ENCODE peak calls at places on chromosome 18, in eight cellular contexts. One of them, this sample, is unnamed.

GRCh38 chr18:11721720-11722119 is 32.7 kb downstream of the GNAL start:
- DNase-seq in uterus: no peak
- DNase-seq in stomach: no peak
- DNase-seq in GM12878: no peak
- DNase-seq in IMR-90: no peak
- DNase-seq in adrenal gland: no peak
- DNase-seq in A549: no peak
- DNase-seq in HCT116: no peak
- DNase-seq in this sample: no peak

GRCh38 chr18:73942081-73942625 is 205.5 kb downstream of the FBXO15 start:
- DNase-seq in adrenal gland: no peak
- DNase-seq in A549: no peak
- DNase-seq in IMR-90: no peak
- DNase-seq in uterus: no peak
- DNase-seq in stomach: no peak
- DNase-seq in GM12878: no peak
- DNase-seq in HCT116: no peak
- DNase-seq in this sample: no peak

GRCh38 chr18:42261731-42262130 is 306.7 kb downstream of the PIK3C3 start:
- DNase-seq in IMR-90: no peak
- DNase-seq in A549: no peak
- DNase-seq in stomach: no peak
- DNase-seq in adrenal gland: no peak
- DNase-seq in GM12878: no peak
- DNase-seq in uterus: no peak
- DNase-seq in HCT116: no peak
- DNase-seq in this sample: no peak

GRCh38 chr18:72866901-72867701 is 686 bp downstream of the NETO1 start:
- DNase-seq in GM12878: no peak
- DNase-seq in adrenal gland: no peak
- DNase-seq in A549: no peak
- DNase-seq in HCT116: no peak
- DNase-seq in IMR-90: no peak
- DNase-seq in uterus: no peak
- DNase-seq in stomach: no peak
- DNase-seq in this sample: no peak

GRCh38 chr18:62101236-62101635 is 85.6 kb downstream of the PIGN start:
- DNase-seq in GM12878: no peak
- DNase-seq in IMR-90: peak
- DNase-seq in adrenal gland: no peak
- DNase-seq in stomach: no peak
- DNase-seq in A549: no peak
- DNase-seq in uterus: no peak
- DNase-seq in HCT116: no peak
- DNase-seq in this sample: no peak

GRCh38 chr18:63410792-63411191 is 11.5 kb downstream of the VPS4B start:
- DNase-seq in IMR-90: peak
- DNase-seq in stomach: no peak
- DNase-seq in adrenal gland: no peak
- DNase-seq in HCT116: no peak
- DNase-seq in GM12878: no peak
- DNase-seq in A549: no peak
- DNase-seq in uterus: no peak
- DNase-seq in this sample: peak

GRCh38 chr18:23321996-23322395 is 131.1 kb upstream of the RIOK3 start:
- DNase-seq in A549: no peak
- DNase-seq in HCT116: no peak
- DNase-seq in uterus: no peak
- DNase-seq in IMR-90: peak
- DNase-seq in adrenal gland: no peak
- DNase-seq in GM12878: no peak
- DNase-seq in stomach: no peak
- DNase-seq in this sample: no peak

GRCh38 chr18:76824136-76824676 is 1.8 kb downstream of the ZNF236 start:
- DNase-seq in uterus: no peak
- DNase-seq in HCT116: no peak
- DNase-seq in adrenal gland: no peak
- DNase-seq in GM12878: no peak
- DNase-seq in IMR-90: no peak
- DNase-seq in A549: no peak
- DNase-seq in stomach: no peak
- DNase-seq in this sample: no peak

GRCh38 chr18:76445275-76445674 is 49.8 kb downstream of the ZNF516 start:
- DNase-seq in IMR-90: peak
- DNase-seq in adrenal gland: no peak
- DNase-seq in HCT116: no peak
- DNase-seq in uterus: peak
- DNase-seq in A549: peak
- DNase-seq in stomach: no peak
- DNase-seq in GM12878: no peak
- DNase-seq in this sample: no peak

GRCh38 chr18:25734336-25734735 is 356.1 kb downstream of the SS18 start:
- DNase-seq in stomach: no peak
- DNase-seq in HCT116: no peak
- DNase-seq in uterus: no peak
- DNase-seq in A549: no peak
- DNase-seq in GM12878: no peak
- DNase-seq in IMR-90: no peak
- DNase-seq in adrenal gland: no peak
- DNase-seq in this sample: no peak

GRCh38 chr18:22829781-22830180 is 103.3 kb upstream of the RBBP8 start:
- DNase-seq in uterus: no peak
- DNase-seq in HCT116: no peak
- DNase-seq in adrenal gland: no peak
- DNase-seq in stomach: no peak
- DNase-seq in A549: no peak
- DNase-seq in IMR-90: no peak
- DNase-seq in GM12878: no peak
- DNase-seq in this sample: no peak

GRCh38 chr18:44537521-44537920 is 143.2 kb upstream of the SETBP1 start:
- DNase-seq in GM12878: no peak
- DNase-seq in adrenal gland: no peak
- DNase-seq in IMR-90: peak
- DNase-seq in A549: peak
- DNase-seq in stomach: no peak
- DNase-seq in HCT116: no peak
- DNase-seq in uterus: no peak
- DNase-seq in this sample: no peak

GRCh38 chr18:23191952-23192662 is 56.8 kb downstream of the CABLES1 start:
- DNase-seq in IMR-90: peak
- DNase-seq in uterus: peak
- DNase-seq in stomach: peak
- DNase-seq in adrenal gland: peak
- DNase-seq in GM12878: no peak
- DNase-seq in A549: no peak
- DNase-seq in HCT116: no peak
- DNase-seq in this sample: no peak

GRCh38 chr18:6044773-6045172 is 149.5 kb upstream of the TMEM200C start:
- DNase-seq in GM12878: no peak
- DNase-seq in A549: no peak
- DNase-seq in IMR-90: peak
- DNase-seq in uterus: no peak
- DNase-seq in adrenal gland: no peak
- DNase-seq in stomach: no peak
- DNase-seq in HCT116: no peak
- DNase-seq in this sample: no peak

GRCh38 chr18:51921862-51922261 is 418.1 kb upstream of the DCC start:
- DNase-seq in adrenal gland: no peak
- DNase-seq in GM12878: no peak
- DNase-seq in uterus: no peak
- DNase-seq in stomach: no peak
- DNase-seq in IMR-90: no peak
- DNase-seq in A549: no peak
- DNase-seq in HCT116: no peak
- DNase-seq in this sample: no peak

GRCh38 chr18:10320848-10321247 is 133.6 kb upstream of the APCDD1 start:
- DNase-seq in IMR-90: peak
- DNase-seq in HCT116: no peak
- DNase-seq in A549: no peak
- DNase-seq in uterus: no peak
- DNase-seq in adrenal gland: no peak
- DNase-seq in stomach: no peak
- DNase-seq in GM12878: no peak
- DNase-seq in this sample: peak

GRCh38 chr18:23626451-23627279 is 36.0 kb downstream of the ANKRD29 start:
- DNase-seq in adrenal gland: no peak
- DNase-seq in GM12878: no peak
- DNase-seq in uterus: no peak
- DNase-seq in HCT116: no peak
- DNase-seq in A549: no peak
- DNase-seq in stomach: no peak
- DNase-seq in IMR-90: peak
- DNase-seq in this sample: no peak

GRCh38 chr18:2395427-2396161 is 175.7 kb downstream of the METTL4 start:
- DNase-seq in adrenal gland: no peak
- DNase-seq in IMR-90: no peak
- DNase-seq in uterus: no peak
- DNase-seq in A549: no peak
- DNase-seq in stomach: no peak
- DNase-seq in HCT116: no peak
- DNase-seq in GM12878: no peak
- DNase-seq in this sample: no peak

GRCh38 chr18:52766002-52766540 is 426.1 kb downstream of the DCC start:
- DNase-seq in IMR-90: no peak
- DNase-seq in stomach: no peak
- DNase-seq in GM12878: no peak
- DNase-seq in HCT116: no peak
- DNase-seq in adrenal gland: no peak
- DNase-seq in A549: no peak
- DNase-seq in uterus: no peak
- DNase-seq in this sample: no peak

GRCh38 chr18:11005528-11005927 is 143.8 kb downstream of the PIEZO2 start:
- DNase-seq in HCT116: no peak
- DNase-seq in uterus: no peak
- DNase-seq in A549: peak
- DNase-seq in stomach: peak
- DNase-seq in GM12878: peak
- DNase-seq in adrenal gland: peak
- DNase-seq in IMR-90: peak
- DNase-seq in this sample: no peak

GRCh38 chr18:6543330-6543908 is 128.7 kb upstream of the L3MBTL4 start:
- DNase-seq in A549: peak
- DNase-seq in uterus: no peak
- DNase-seq in stomach: no peak
- DNase-seq in IMR-90: peak
- DNase-seq in GM12878: no peak
- DNase-seq in HCT116: no peak
- DNase-seq in adrenal gland: no peak
- DNase-seq in this sample: peak

DNA sequence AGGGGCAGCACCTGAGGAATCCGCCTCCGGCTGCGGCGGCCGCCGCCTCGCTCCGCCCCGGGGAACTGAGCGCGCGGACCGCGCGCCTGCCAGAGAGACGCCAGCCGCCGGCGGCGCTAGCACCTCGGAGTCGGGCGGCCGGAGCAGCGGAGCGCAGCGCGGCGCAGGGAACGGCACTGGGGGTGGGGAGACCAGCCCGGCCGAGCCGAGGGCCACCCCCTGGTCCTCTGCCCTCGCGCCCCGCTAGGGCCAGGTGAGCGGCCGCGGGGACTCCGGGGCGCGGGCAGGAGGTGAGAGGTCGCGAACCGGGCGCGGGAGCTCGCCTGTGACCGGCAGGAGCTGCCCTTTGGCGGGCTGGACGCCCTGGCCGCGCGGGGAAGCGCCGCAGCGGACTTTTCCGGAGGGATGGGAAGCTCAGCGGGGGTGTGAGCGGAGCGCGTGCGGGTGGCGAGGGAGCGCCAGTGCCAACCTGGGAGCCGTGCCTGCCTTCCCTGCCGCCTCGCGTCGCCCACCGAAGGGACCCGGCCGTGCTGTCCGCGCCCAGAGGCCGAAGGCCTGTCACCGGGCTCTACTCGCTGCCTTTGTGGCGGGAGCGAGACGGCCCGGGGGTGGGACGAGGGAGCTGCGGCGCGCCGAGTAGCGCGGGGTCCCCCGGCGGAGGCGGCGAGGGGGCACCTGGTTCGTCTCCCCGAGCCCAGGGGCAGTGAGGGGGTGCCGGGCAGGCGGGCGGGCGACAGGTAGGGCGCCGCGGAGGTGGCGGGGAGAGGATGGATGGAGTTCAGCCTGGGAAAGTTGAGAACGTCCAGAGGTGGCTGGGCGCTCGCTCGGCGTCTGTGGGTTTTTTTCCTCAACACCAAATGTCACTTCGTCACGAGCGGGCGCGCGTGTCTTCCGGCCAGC is at the start of gene GREB1L:
- DNase-seq in adrenal gland: peak
- DNase-seq in uterus: no peak
- DNase-seq in A549: peak
- DNase-seq in stomach: peak
- DNase-seq in IMR-90: no peak
- DNase-seq in GM12878: no peak
- DNase-seq in HCT116: peak
- DNase-seq in this sample: peak
- TF ChIP-seq POLR2A in adrenal gland: no peak
- TF ChIP-seq POLR2A in uterus: peak
- TF ChIP-seq POLR2A in A549: peak
- TF ChIP-seq POLR2A in stomach: no peak
- TF ChIP-seq POLR2A in IMR-90: no peak
- TF ChIP-seq POLR2A in GM12878: no peak
- TF ChIP-seq POLR2A in HCT116: peak
- TF ChIP-seq POLR2A in this sample: no peak

GRCh38 chr18:3401669-3402620 is 48.0 kb upstream of the TGIF1 start:
- DNase-seq in uterus: no peak
- DNase-seq in stomach: no peak
- DNase-seq in A549: no peak
- DNase-seq in adrenal gland: no peak
- DNase-seq in GM12878: peak
- DNase-seq in IMR-90: no peak
- DNase-seq in HCT116: no peak
- DNase-seq in this sample: no peak
- H3K4me3 ChIP-seq in uterus: no peak
- H3K4me3 ChIP-seq in stomach: no peak
- H3K4me3 ChIP-seq in A549: no peak
- H3K4me3 ChIP-seq in adrenal gland: no peak
- H3K4me3 ChIP-seq in GM12878: peak
- H3K4me3 ChIP-seq in IMR-90: no peak
- H3K4me3 ChIP-seq in HCT116: no peak
- H3K4me3 ChIP-seq in this sample: no peak

DNA sequence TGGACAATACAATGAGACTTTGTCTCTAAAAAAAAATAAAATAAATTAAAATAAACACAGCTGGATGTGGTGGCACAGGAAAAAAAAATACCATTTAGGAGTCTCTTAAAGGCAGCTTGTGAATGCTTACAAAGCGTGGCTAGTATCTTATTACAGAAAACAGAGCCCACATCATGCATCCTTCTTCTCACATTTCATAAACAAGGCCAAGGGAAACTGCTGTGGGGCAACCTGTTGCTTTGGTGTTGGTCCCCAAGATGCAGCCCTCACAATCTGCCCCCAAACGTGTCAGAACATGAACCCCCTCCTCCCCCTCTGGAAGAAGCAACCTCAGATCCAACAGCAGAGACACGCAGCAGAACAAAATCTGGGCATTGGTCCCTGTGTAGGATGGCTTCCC is 2.6 kb downstream of the SLC14A1 start:
- DNase-seq in stomach: no peak
- DNase-seq in adrenal gland: no peak
- DNase-seq in GM12878: no peak
- DNase-seq in A549: no peak
- DNase-seq in IMR-90: peak
- DNase-seq in uterus: no peak
- DNase-seq in HCT116: no peak
- DNase-seq in this sample: no peak
- TF ChIP-seq POLR2A in stomach: no peak
- TF ChIP-seq POLR2A in adrenal gland: no peak
- TF ChIP-seq POLR2A in GM12878: no peak
- TF ChIP-seq POLR2A in A549: no peak
- TF ChIP-seq POLR2A in IMR-90: no peak
- TF ChIP-seq POLR2A in uterus: no peak
- TF ChIP-seq POLR2A in HCT116: no peak
- TF ChIP-seq POLR2A in this sample: no peak

GRCh38 chr18:35267161-35267651 is 22.8 kb downstream of the ZSCAN30 start:
- DNase-seq in IMR-90: no peak
- DNase-seq in uterus: peak
- DNase-seq in adrenal gland: peak
- DNase-seq in GM12878: no peak
- DNase-seq in stomach: peak
- DNase-seq in A549: no peak
- DNase-seq in HCT116: no peak
- DNase-seq in this sample: no peak
- H3K4me3 ChIP-seq in IMR-90: no peak
- H3K4me3 ChIP-seq in uterus: peak
- H3K4me3 ChIP-seq in adrenal gland: peak
- H3K4me3 ChIP-seq in GM12878: peak
- H3K4me3 ChIP-seq in stomach: peak
- H3K4me3 ChIP-seq in A549: no peak
- H3K4me3 ChIP-seq in HCT116: no peak
- H3K4me3 ChIP-seq in this sample: no peak